ENCODE peak calls at places on chromosomes 7 and 10, in ten cellular contexts. B is right cardiac atrium; U is adrenal gland; P is OCI-LY7; O is PC-3; Z is lower lobe of right lung; V is GM23338; W is Peyer's patch; H is CD8-positive, alpha-beta memory T cell; D is colonic mucosa. X is an unnamed sample.

GRCh38 chr10:11639861-11640764 is 28.7 kb upstream of the USP6NL start:
- DNase-seq in H (no peak), W (no peak), V (no peak), U (no peak), O (no peak), D (no peak), Z (no peak), P (no peak), B (no peak), X (no peak)

GRCh38 chr10:112801748-112802147 is 148.3 kb upstream of the TCF7L2 start:
- DNase-seq in U (no peak), V (no peak), D (peak; percentile 56), P (no peak), B (no peak), H (no peak), O (no peak), W (no peak), Z (no peak), X (no peak)

GRCh38 chr7:632831-633210 is 93.7 kb upstream of the DNAAF5 start:
- DNase-seq in H (no peak), O (no peak), Z (no peak), V (no peak), P (no peak), U (no peak), B (no peak), D (no peak), W (no peak), X (no peak)

GRCh38 chr7:48094861-48095293 is 5.8 kb downstream of the UPP1 start:
- DNase-seq in W (no peak), V (no peak), P (no peak), H (no peak), Z (no peak), B (no peak), O (peak; percentile 65), D (no peak), U (no peak), X (no peak)

GRCh38 chr10:58293989-58294388 is 25.0 kb downstream of the CISD1 start:
- DNase-seq in V (no peak), W (no peak), O (no peak), U (no peak), Z (no peak), P (no peak), B (no peak), D (no peak), H (no peak), X (no peak)

GRCh38 chr10:127935115-127935561 is 28.2 kb downstream of the PTPRE start:
- DNase-seq in D (no peak), B (no peak), P (no peak), V (no peak), H (no peak), Z (no peak), O (no peak), W (no peak), U (no peak), X (no peak)

GRCh38 chr7:37921340-37921805 is 933 bp downstream of the EPDR1 start:
- DNase-seq in P (no peak), B (no peak), V (peak; percentile 65), O (peak; percentile 48), H (no peak), Z (peak; percentile 57), W (no peak), U (peak; percentile 54), D (peak; percentile 38), X (no peak)

GRCh38 chr7:87919875-87920274 is 14.2 kb upstream of the ADAM22 start:
- DNase-seq in V (no peak), H (no peak), U (no peak), O (no peak), Z (no peak), D (no peak), B (no peak), W (no peak), P (no peak), X (no peak)

GRCh38 chr10:75071164-75071489 is 40.3 kb upstream of the SAMD8 start:
- DNase-seq in H (no peak), B (no peak), P (no peak), V (no peak), D (no peak), U (no peak), W (no peak), Z (no peak), O (no peak), X (no peak)

GRCh38 chr10:3500408-3500856 is 284.6 kb downstream of the KLF6 start:
- DNase-seq in P (no peak), D (no peak), O (no peak), H (no peak), W (no peak), U (peak; percentile 91), B (peak; percentile 88), V (peak; percentile 85), Z (peak; percentile 77), X (no peak)

GRCh38 chr10:4885142-4885541 is 59.1 kb downstream of the AKR1E2 start:
- DNase-seq in V (no peak), H (no peak), B (no peak), U (no peak), Z (no peak), D (no peak), W (no peak), O (no peak), P (no peak), X (no peak)
- H3K4me3 ChIP-seq in V (no peak overlapping the region), H (no peak overlapping the region), B (no peak overlapping the region), U (no peak overlapping the region), Z (no peak overlapping the region), D (no peak overlapping the region), W (no peak overlapping the region), O (no peak overlapping the region), P (no peak overlapping the region), X (no peak overlapping the region)

GRCh38 chr10:19987931-19988330 is 171.7 kb downstream of the PLXDC2 start:
- DNase-seq in B (no peak), U (no peak), Z (no peak), W (no peak), O (no peak), P (no peak), D (no peak), V (peak; percentile 75), H (no peak), X (no peak)

GRCh38 chr10:19983880-19984279 is 167.6 kb downstream of the PLXDC2 start:
- DNase-seq in B (no peak), D (no peak), O (no peak), W (no peak), P (no peak), Z (no peak), V (no peak), H (no peak), U (no peak), X (no peak)

DNA sequence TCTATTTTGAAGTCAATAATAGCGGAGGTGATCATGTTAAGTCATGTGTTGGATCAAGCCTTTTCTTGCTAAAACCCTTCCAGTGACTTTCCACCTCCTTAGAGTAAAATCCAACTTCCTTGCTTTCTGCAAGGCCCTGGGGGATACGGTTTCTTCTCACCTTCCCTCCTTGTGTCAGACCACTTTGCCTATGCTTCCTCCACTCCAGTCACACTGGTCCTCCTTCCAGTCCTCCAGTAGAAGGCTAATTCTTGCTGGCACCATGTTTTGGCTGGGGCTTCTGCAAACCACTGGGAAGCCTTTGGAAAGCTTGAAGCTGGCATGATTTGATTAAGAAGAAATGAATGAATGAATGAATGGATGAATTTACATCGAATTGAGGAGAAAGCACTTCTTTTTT is 169.5 kb downstream of the PLXDC2 start:
- DNase-seq in U (no peak), D (no peak), H (no peak), B (no peak), P (no peak), W (no peak), V (no peak), Z (no peak), O (no peak), X (no peak)
- H3K4me1 ChIP-seq in U (no peaks in the 10 kb centered on the region), D (no peaks in the 10 kb centered on the region), H (no peaks in the 10 kb centered on the region), B (peaks cover 3% of the 10 kb centered on the region), P (no peaks in the 10 kb centered on the region), W (no peaks in the 10 kb centered on the region), V (peaks cover 51% of the 10 kb centered on the region), Z (no peaks in the 10 kb centered on the region), O (no peaks in the 10 kb centered on the region), X (no peaks in the 10 kb centered on the region)

GRCh38 chr7:41912851-41913580 is 210.1 kb upstream of the INHBA start:
- DNase-seq in U (no peak), Z (no peak), V (no peak), W (no peak), B (no peak), H (no peak), O (peak; percentile 22), D (no peak), P (no peak), X (no peak)
- H3K4me3 ChIP-seq in U (no peak overlapping the region), Z (no peak overlapping the region), V (no peak overlapping the region), W (no peak overlapping the region), B (no peak overlapping the region), H (no peak overlapping the region), O (no peak overlapping the region), D (no peak overlapping the region), P (no peak overlapping the region), X (no peak overlapping the region)

GRCh38 chr10:29611796-29612381 is 22.9 kb downstream of the SVIL start:
- DNase-seq in U (no peak), W (no peak), V (no peak), H (no peak), B (no peak), D (no peak), Z (no peak), O (no peak), P (no peak), X (no peak)

GRCh38 chr10:29608476-29609301 is 26.1 kb downstream of the SVIL start:
- DNase-seq in P (no peak), Z (no peak), U (no peak), O (no peak), V (peak; percentile 11), W (no peak), H (no peak), B (no peak), D (no peak), X (no peak)

GRCh38 chr10:29609696-29610095 is 25.1 kb downstream of the SVIL start:
- DNase-seq in H (no peak), U (no peak), P (no peak), V (no peak), O (no peak), Z (no peak), B (no peak), W (no peak), D (no peak), X (no peak)

GRCh38 chr10:29612657-29613056 is 22.1 kb downstream of the SVIL start:
- DNase-seq in Z (no peak), P (no peak), V (no peak), B (no peak), W (no peak), U (no peak), H (no peak), D (no peak), O (no peak), X (no peak)

DNA sequence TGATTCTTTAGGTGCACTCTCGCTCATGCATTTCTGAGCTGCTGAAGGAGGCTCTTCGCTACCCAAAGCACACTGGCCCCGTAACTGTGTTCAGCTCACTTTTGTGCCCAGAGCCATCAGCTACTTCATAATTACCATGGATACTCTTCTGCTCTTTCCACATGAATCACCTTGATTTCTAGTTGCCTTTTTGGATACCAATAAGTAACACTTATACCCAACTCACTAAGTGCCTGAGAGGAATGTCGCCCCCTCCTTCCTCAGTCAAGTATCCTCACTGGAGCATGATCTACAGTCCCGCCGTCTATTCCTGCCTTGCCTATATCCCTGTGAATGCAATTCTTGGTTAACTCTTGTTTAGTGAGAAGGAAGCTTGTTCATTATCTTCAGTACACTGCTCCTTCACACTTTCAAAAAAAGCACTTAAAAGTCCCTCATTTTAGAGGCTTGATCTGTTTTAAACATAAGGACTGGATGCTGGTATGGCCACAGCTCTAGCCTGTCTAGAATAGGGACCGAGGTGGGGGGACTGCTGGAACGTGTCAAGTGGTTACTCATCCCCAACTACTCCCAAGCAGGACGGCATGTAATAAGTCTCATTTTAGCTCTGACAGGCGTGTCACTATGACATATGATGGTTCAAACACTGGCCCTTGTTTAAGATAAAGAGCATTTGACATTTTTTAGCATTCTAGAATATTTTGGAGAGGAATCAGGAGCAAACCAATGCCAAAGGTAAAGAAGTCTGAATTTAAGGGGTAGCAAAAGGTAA is 23.7 kb downstream of the SVIL start:
- DNase-seq in P (no peak), Z (no peak), U (no peak), W (no peak), O (no peak), B (no peak), D (no peak), V (no peak), H (no peak), X (no peak)
- H3K4me1 ChIP-seq in P (no peaks in the 10 kb centered on the region), Z (peaks cover 10% of the 10 kb centered on the region), U (no peaks in the 10 kb centered on the region), W (no peaks in the 10 kb centered on the region), O (no peaks in the 10 kb centered on the region), B (peaks cover 20% of the 10 kb centered on the region), D (peaks cover under 1% of the 10 kb centered on the region), V (no peaks in the 10 kb centered on the region), H (no peaks in the 10 kb centered on the region), X (no peaks in the 10 kb centered on the region)

X was measured in effector memory CD4-positive, alpha-beta T cell.